ENCODE peak calls at places on chromosomes 1 and 21, in six cellular contexts. H, S, G, O, M and N are unnamed samples.

GRCh38 chr1:26049531-26050254 is 3.8 kb upstream of the SLC30A2 start:
- DNase-seq in M (no peak), S (no peak), G (peak; percentile 60), H (peak; percentile 10), O (no peak), N (no peak)

GRCh38 chr21:34200288-34200905 is 127.0 kb downstream of the MRPS6 start:
- DNase-seq in H (no peak), M (no peak), S (no peak), G (peak; percentile 36), O (no peak), N (peak; percentile 60)

GRCh38 chr1:152037920-152038658 is 1.3 kb upstream of the S100A11 start:
- DNase-seq in H (no peak), M (no peak), G (peak; percentile 25), S (no peak), O (no peak), N (no peak)

GRCh38 chr21:43211085-43212071 is 42.6 kb downstream of the CRYAA start:
- DNase-seq in H (no peak), S (peak; percentile 49), O (no peak), M (no peak), G (no peak), N (no peak)

GRCh38 chr1:10979483-10979920 is 33.0 kb upstream of the TARDBP start:
- DNase-seq in O (no peak), G (no peak), S (no peak), H (no peak), M (peak; percentile 42), N (no peak)

GRCh38 chr1:194959795-194960194 is 1648.4 kb downstream of the KCNT2 start:
- DNase-seq in M (no peak), H (no peak), G (no peak), O (no peak), S (no peak), N (no peak)

GRCh38 chr1:161133220-161133740 is 813 bp upstream of the DEDD start:
- DNase-seq in M (no peak), G (no peak), H (peak; percentile 23), O (no peak), S (no peak), N (peak; percentile 64)

GRCh38 chr1:177983824-177984528 is 14.1 kb upstream of the SEC16B start:
- DNase-seq in H (peak; percentile 98), O (peak; percentile 56), M (peak; percentile 53), S (peak; percentile 83), G (peak; percentile 68), N (peak; percentile 91)

GRCh38 chr1:81254560-81254959 is 546.2 kb upstream of the ADGRL2 start:
- DNase-seq in H (no peak), S (peak; percentile 71), G (peak; percentile 73), M (no peak), O (peak; percentile 54), N (peak; percentile 10)

GRCh38 chr1:234658143-234658542 is 48.2 kb upstream of the IRF2BP2 start:
- DNase-seq in S (peak; percentile 74), H (peak; percentile 73), G (peak; percentile 94), O (no peak), M (no peak), N (peak; percentile 50)

GRCh38 chr1:196733091-196733970 is 41.3 kb upstream of the CFHR3 start:
- DNase-seq in S (no peak), G (no peak), H (no peak), O (no peak), M (no peak), N (peak; percentile 26)

GRCh38 chr1:98389809-98390208 is 271.7 kb upstream of the SNX7 start:
- DNase-seq in G (no peak), S (no peak), O (no peak), H (peak; percentile 95), M (no peak), N (peak; percentile 85)

GRCh38 chr1:6373961-6374720 is 19.4 kb downstream of the ACOT7 start:
- DNase-seq in H (no peak), S (no peak), G (no peak), M (no peak), O (no peak), N (no peak)

GRCh38 chr1:29396438-29397255 is 160.3 kb downstream of the PTPRU start:
- DNase-seq in S (no peak), G (no peak), M (no peak), H (peak; percentile 8), O (no peak), N (no peak)

GRCh38 chr1:64042331-64043100 is 160.9 kb upstream of the UBE2U start:
- DNase-seq in H (peak; percentile 98), G (peak; percentile 84), M (no peak), S (no peak), O (no peak), N (peak; percentile 73)

GRCh38 chr1:71135571-71135970 is 54.7 kb upstream of the ZRANB2 start:
- DNase-seq in O (no peak), H (no peak), G (no peak), S (no peak), M (no peak), N (no peak)

GRCh38 chr1:227775841-227776240 is 39.6 kb upstream of the PRSS38 start:
- DNase-seq in M (no peak), G (no peak), O (no peak), S (no peak), H (no peak), N (peak; percentile 14)

GRCh38 chr1:107019166-107019565 is 37.3 kb upstream of the PRMT6 start:
- DNase-seq in O (no peak), G (no peak), M (no peak), S (no peak), H (peak; percentile 65), N (no peak)

GRCh38 chr1:15192916-15193550 is 39.5 kb downstream of the TMEM51 start:
- DNase-seq in S (no peak), M (no peak), O (no peak), H (no peak), G (no peak), N (no peak)

GRCh38 chr1:207869859-207870258 is 41.1 kb downstream of the CD34 start:
- DNase-seq in G (no peak), O (no peak), H (no peak), S (no peak), M (no peak), N (no peak)

GRCh38 chr1:116971965-116972675 is 29.4 kb upstream of the CD101 start:
- DNase-seq in M (no peak), S (no peak), G (no peak), H (no peak), O (no peak), N (no peak)

GRCh38 chr21:42447732-42448131 is 44.0 kb downstream of the UBASH3A start:
- DNase-seq in S (no peak), O (no peak), G (no peak), H (no peak), M (no peak), N (no peak)

GRCh38 chr1:197178998-197179397 is 32.5 kb upstream of the ASPM start:
- DNase-seq in M (no peak), G (peak; percentile 45), S (no peak), O (no peak), H (peak; percentile 74), N (peak; percentile 71)

DNA sequence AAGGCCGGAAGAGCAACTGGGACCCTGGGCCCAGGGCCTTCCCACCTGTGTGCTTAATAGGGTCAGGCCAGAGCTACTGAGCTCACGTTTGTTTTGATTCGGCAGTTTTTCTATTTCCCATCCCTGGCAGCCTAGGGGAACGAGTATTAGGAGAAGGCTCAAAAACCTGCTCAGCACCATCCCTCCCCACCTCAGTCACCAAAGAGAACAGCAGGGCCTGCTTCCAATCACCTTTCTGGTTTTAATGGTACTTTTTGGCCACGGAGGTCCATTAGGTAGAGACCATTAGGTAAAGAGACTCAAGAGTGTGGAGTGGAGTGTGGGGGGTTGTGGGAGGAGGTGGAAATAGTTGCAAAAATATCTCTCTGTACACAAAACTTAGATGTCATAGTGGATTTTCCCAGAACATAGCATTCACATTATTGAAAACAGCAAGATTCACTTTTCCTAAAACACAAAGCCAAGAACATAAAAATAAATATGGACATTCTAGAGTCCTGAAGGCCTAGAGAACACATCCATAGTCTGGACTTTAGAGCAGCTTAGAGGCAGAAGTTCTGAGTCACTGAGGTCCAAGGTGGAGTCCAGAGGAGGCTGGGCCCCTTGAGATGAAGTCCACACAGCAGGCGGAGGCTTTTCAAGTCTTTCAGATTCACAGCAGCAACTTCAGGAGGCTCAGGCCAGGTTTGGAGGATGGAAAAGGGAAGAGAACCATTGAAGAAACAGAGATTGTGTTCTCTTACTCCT is 19.5 kb downstream of the NUAK2 start:
- DNase-seq in O (no peak), G (peak; percentile 60), H (peak; percentile 74), M (no peak), S (peak; percentile 48), N (peak; percentile 70)
- H2BK120ac ChIP-seq in O (peak overlapping the region; percentile 96), G (peak overlapping the region; percentile 60), H (peak overlapping the region; percentile 100), M (no peak overlapping the region), S (peak overlapping the region; percentile 28), N (peak overlapping the region; percentile 77)

GRCh38 chr1:220157738-220158137 is 63.8 kb downstream of the IARS2 start:
- DNase-seq in G (peak; percentile 5), O (no peak), M (no peak), H (no peak), S (no peak), N (no peak)
- H3K36me3 ChIP-seq in G (peaks cover 8% of the 10 kb centered on the region), O (peaks cover 26% of the 10 kb centered on the region), M (peaks cover 83% of the 10 kb centered on the region), H (peaks cover 22% of the 10 kb centered on the region), S (peaks cover 4% of the 10 kb centered on the region), N (peaks cover 93% of the 10 kb centered on the region)

GRCh38 chr1:31625561-31626272 is 8.2 kb downstream of the HCRTR1 start:
- DNase-seq in G (peak; percentile 60), S (no peak), H (peak; percentile 74), M (no peak), O (no peak), N (peak; percentile 51)

GRCh38 chr1:31627301-31627929 is 9.9 kb downstream of the HCRTR1 start:
- DNase-seq in S (no peak), M (no peak), O (no peak), H (no peak), G (no peak), N (no peak)

GRCh38 chr1:31628931-31629582 is 11.6 kb downstream of the HCRTR1 start:
- DNase-seq in O (no peak), M (no peak), H (no peak), G (peak; percentile 96), S (no peak), N (no peak)

GRCh38 chr1:31626451-31627202 is 9.1 kb downstream of the HCRTR1 start:
- DNase-seq in S (peak; percentile 24), H (peak; percentile 29), M (no peak), O (no peak), G (peak; percentile 81), N (peak; percentile 17)

DNA sequence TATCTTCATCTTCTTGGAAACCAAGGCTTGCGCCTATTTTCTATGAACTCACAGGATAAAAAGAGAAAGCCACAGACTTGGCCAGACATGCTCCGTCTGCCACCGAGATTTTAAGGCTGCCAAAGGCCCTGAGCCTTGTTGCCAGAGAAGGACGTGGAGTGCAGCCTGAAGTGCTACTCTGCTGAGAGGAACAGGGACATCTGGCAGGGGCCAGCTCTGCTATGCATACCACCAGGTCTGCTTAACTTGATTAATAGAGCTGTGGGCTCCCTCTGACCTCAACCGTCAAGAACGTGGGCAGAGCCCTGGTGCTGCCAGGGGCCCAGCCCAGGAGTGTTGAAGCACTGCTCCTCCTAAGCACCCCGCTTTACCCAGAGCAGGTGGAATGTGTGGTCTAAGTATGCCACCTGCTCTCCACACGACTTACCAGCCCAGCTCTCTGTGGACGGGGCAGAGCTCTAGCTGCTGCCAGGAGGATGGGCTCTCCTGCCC is 10.5 kb downstream of the HCRTR1 start:
- DNase-seq in O (no peak), G (peak; percentile 28), H (no peak), S (no peak), M (no peak), N (no peak)
- H3K27ac ChIP-seq in O (no peak overlapping the region), G (peak overlapping the region; percentile 91), H (no peak overlapping the region), S (no peak overlapping the region), M (no peak overlapping the region), N (no peak overlapping the region)

DNA sequence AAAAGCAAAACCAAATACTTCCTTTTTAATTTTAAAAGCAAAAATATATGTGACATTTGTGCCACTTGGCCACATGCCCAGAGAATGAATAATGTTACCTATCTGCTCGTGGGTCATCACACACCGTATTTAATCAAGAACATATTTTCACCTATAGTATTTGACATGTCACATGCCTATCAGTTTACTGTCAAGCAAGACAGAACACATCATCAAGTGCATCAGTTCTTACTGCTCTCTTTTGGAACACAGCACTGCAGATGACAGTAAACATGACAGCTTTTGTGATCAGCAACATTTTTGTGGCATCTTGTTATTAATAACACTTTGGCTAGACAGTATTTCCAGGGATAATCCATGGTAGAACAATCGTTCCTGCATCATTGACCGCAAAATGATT is 134.4 kb downstream of the LRRC7 start:
- DNase-seq in G (no peak), H (no peak), S (no peak), O (no peak), M (no peak), N (no peak)
- H2BK120ac ChIP-seq in G (no peak overlapping the region), H (no peak overlapping the region), S (no peak overlapping the region), O (no peak overlapping the region), M (no peak overlapping the region), N (no peak overlapping the region)